ENCODE peak calls at places on chromosomes 16 and 17, in seven cellular contexts. W is activated T-helper 1 cell treated with anti-CD3 and anti-CD28 coated beads, Interleukin-12 subunit alpha, Interleukin-12 subunit beta, Interleukin-2, Interleukin-4 antibody, amounts not matched to agents 30 ng/mL and 10 ng/mL and 1 ng/mL, durations not matched to agents 14 hours and 24 hours and 36 hours; R is breast epithelium; Y is mesendoderm; Z is central memory CD4-positive, alpha-beta T cell; E is tibial artery; T is DMS79 treated with DMSO at 0.1 percent for 48 hours. X is an unnamed sample.

GRCh38 chr17:80458016-80458415 is 18.4 kb downstream of the NPTX1 start:
- DNase-seq in W (no peak), R (no peak), Y (no peak), Z (no peak), E (no peak), T (no peak), X (no peak)

GRCh38 chr17:39462644-39463375 is 1.5 kb downstream of the CDK12 start:
- DNase-seq in W (no peak), R (no peak), Y (peak; percentile 23), Z (no peak), E (peak; percentile 63), T (peak; percentile 15), X (peak; percentile 24)

GRCh38 chr17:28912281-28912937 is 9.5 kb upstream of the DHRS13 start:
- DNase-seq in W (no peak), R (no peak), Y (no peak), Z (no peak), E (no peak), T (no peak), X (no peak)

GRCh38 chr16:57474671-57475661 is 11.3 kb downstream of the DOK4 start:
- DNase-seq in W (no peak), R (peak; percentile 48), Y (no peak), Z (no peak), E (no peak), T (no peak), X (no peak)

GRCh38 chr17:7262192-7263070 is at the start of gene CLDN7:
- DNase-seq in W (no peak), R (peak; percentile 95), Y (peak; percentile 89), Z (no peak), E (no peak), T (peak; percentile 88), X (peak; percentile 89)

GRCh38 chr17:77148959-77149510 is 8.3 kb downstream of the SEC14L1 start:
- DNase-seq in W (no peak), R (no peak), Y (no peak), Z (no peak), E (no peak), T (no peak), X (no peak)

GRCh38 chr16:68743664-68744063 is 6.6 kb downstream of the CDH1 start:
- DNase-seq in W (no peak), R (no peak), Y (no peak), Z (no peak), E (no peak), T (no peak), X (no peak)

GRCh38 chr16:1057252-1057932 is 15.2 kb upstream of the SSTR5 start:
- DNase-seq in W (peak; percentile 23), R (no peak), Y (peak; percentile 25), Z (peak; percentile 39), E (no peak), T (no peak), X (no peak)

GRCh38 chr16:66976746-66977145 is 11.6 kb upstream of the CES4A start:
- DNase-seq in W (no peak), R (no peak), Y (no peak), Z (no peak), E (no peak), T (no peak), X (no peak)

GRCh38 chr16:89315791-89316581 is 98.5 kb downstream of the ZNF778 start:
- DNase-seq in W (peak; percentile 78), R (no peak), Y (no peak), Z (peak; percentile 87), E (no peak), T (no peak), X (no peak)

GRCh38 chr17:78107457-78107856 is 21.1 kb downstream of the TMC6 start:
- DNase-seq in W (no peak), R (no peak), Y (no peak), Z (no peak), E (peak; percentile 27), T (no peak), X (no peak)

GRCh38 chr16:85530370-85530739 is 82.8 kb upstream of the GSE1 start:
- DNase-seq in W (no peak), R (no peak), Y (no peak), Z (no peak), E (no peak), T (no peak), X (no peak)

GRCh38 chr16:86854058-86854621 is 275.8 kb downstream of the FOXL1 start:
- DNase-seq in W (no peak), R (no peak), Y (no peak), Z (no peak), E (no peak), T (no peak), X (no peak)

GRCh38 chr16:53506254-53506653 is 3.2 kb upstream of the AKTIP start:
- DNase-seq in W (no peak), R (no peak), Y (no peak), Z (no peak), E (no peak), T (no peak), X (no peak)

GRCh38 chr17:28018439-28019070 is 23.9 kb upstream of the NLK start:
- DNase-seq in W (no peak), R (no peak), Y (no peak), Z (no peak), E (no peak), T (peak; percentile 10), X (no peak)

GRCh38 chr17:37608369-37609169 is 649 bp downstream of the SYNRG start:
- DNase-seq in W (no peak), R (no peak), Y (peak; percentile 70), Z (peak; percentile 13), E (no peak), T (peak; percentile 68), X (peak; percentile 69)

GRCh38 chr16:27721548-27722265 is 171.8 kb downstream of the KATNIP start:
- DNase-seq in W (no peak), R (no peak), Y (no peak), Z (no peak), E (peak; percentile 82), T (no peak), X (peak; percentile 78)

GRCh38 chr16:30926937-30927788 is 3.8 kb downstream of the FBXL19 start:
- DNase-seq in W (no peak), R (no peak), Y (no peak), Z (no peak), E (no peak), T (no peak), X (no peak)